ENCODE peak calls at places on chromosomes 13 and 19, in five cellular contexts. O, C, V, L and Q are unnamed samples.

GRCh38 chr13:30332516-30333165 is 25.3 kb upstream of the KATNAL1 start:
- DNase-seq in V (no peak), C (no peak), L (peak; percentile 33), O (no peak), Q (no peak)

GRCh38 chr13:70723732-70724131 is 615.5 kb upstream of the KLHL1 start:
- DNase-seq in O (no peak), V (no peak), C (no peak), L (no peak), Q (no peak)

GRCh38 chr13:112998506-112999280 is 29.7 kb downstream of the MCF2L start:
- DNase-seq in O (no peak), L (no peak), V (no peak), C (no peak), Q (no peak)

GRCh38 chr19:40612831-40613668 is 11.9 kb downstream of the LTBP4 start:
- DNase-seq in O (no peak), C (no peak), V (no peak), L (peak; percentile 88), Q (no peak)

GRCh38 chr13:40191186-40191980 is 475.1 kb downstream of the FOXO1 start:
- DNase-seq in O (no peak), C (no peak), V (peak; percentile 51), L (no peak), Q (no peak)

GRCh38 chr19:28500982-28501633 is 711.8 kb downstream of the UQCRFS1 start:
- DNase-seq in C (no peak), L (no peak), O (no peak), V (no peak), Q (no peak)

GRCh38 chr13:113267642-113268405 is 29.2 kb upstream of the LAMP1 start:
- DNase-seq in C (no peak), V (no peak), O (no peak), L (no peak), Q (no peak)

GRCh38 chr19:57239982-57240310 is 486 bp upstream of the ZNF805 start:
- DNase-seq in O (no peak), L (no peak), V (no peak), C (no peak), Q (no peak)

GRCh38 chr19:32453736-32454135 is 48.2 kb downstream of the DPY19L3 start:
- DNase-seq in O (no peak), V (no peak), L (no peak), C (no peak), Q (no peak)

GRCh38 chr19:38093587-38093986 is 130.4 kb downstream of the DPF1 start:
- DNase-seq in L (no peak), O (no peak), C (no peak), V (no peak), Q (no peak)

GRCh38 chr13:20796791-20797513 is 23.2 kb upstream of the EEF1AKMT1 start:
- DNase-seq in C (no peak), O (no peak), V (no peak), L (no peak), Q (no peak)

GRCh38 chr19:43595605-43595998 is 332 bp downstream of the IRGQ start:
- DNase-seq in O (no peak), L (no peak), V (no peak), C (no peak), Q (no peak)

GRCh38 chr13:41470187-41470586 is 12.8 kb downstream of the RGCC start:
- DNase-seq in V (no peak), L (no peak), O (no peak), C (no peak), Q (no peak)

GRCh38 chr19:43826787-43827754 is at the start of gene ZNF283:
- DNase-seq in O (peak; percentile 86), C (peak; percentile 88), V (peak; percentile 67), L (peak; percentile 84), Q (peak; percentile 88)

GRCh38 chr13:36475468-36475867 is 43.2 kb downstream of the CCNA1 start:
- DNase-seq in C (no peak), V (no peak), O (no peak), L (no peak), Q (no peak)

GRCh38 chr19:22026687-22027086 is 15.9 kb upstream of the ZNF208 start:
- DNase-seq in L (no peak), V (no peak), O (no peak), C (no peak), Q (no peak)

GRCh38 chr13:51583469-51583874 is 790 bp upstream of the WDFY2 start:
- DNase-seq in V (no peak), L (no peak), C (no peak), O (no peak), Q (no peak)

GRCh38 chr13:31835932-31836331 is 96.6 kb downstream of the RXFP2 start:
- DNase-seq in L (no peak), O (peak; percentile 31), C (no peak), V (no peak), Q (no peak)

GRCh38 chr19:2429917-2430570 is 2.7 kb upstream of the TIMM13 start:
- DNase-seq in L (no peak), O (no peak), V (no peak), C (no peak), Q (no peak)

GRCh38 chr13:53250272-53250875 is 221.8 kb downstream of the OLFM4 start:
- DNase-seq in O (peak; percentile 38), V (peak; percentile 17), C (no peak), L (peak; percentile 33), Q (peak; percentile 19)

GRCh38 chr19:6887326-6887725 is at the start of gene ADGRE1:
- DNase-seq in O (no peak), V (no peak), C (no peak), L (no peak), Q (no peak)

GRCh38 chr19:512548-513365 is 5.5 kb downstream of the TPGS1 start:
- DNase-seq in O (no peak), V (no peak), C (no peak), L (no peak), Q (no peak)

GRCh38 chr13:106163426-106163825 is 372.0 kb downstream of the EFNB2 start:
- DNase-seq in L (no peak), V (no peak), O (no peak), C (no peak), Q (no peak)

GRCh38 chr19:45473366-45474190 is 5.8 kb downstream of the FOSB start:
- DNase-seq in L (no peak), V (no peak), C (no peak), O (no peak), Q (no peak)

GRCh38 chr19:45153339-45154063 is 7.3 kb downstream of the NKPD1 start:
- DNase-seq in V (peak; percentile 30), C (no peak), L (peak; percentile 61), O (no peak), Q (no peak)

GRCh38 chr13:42539670-42540069 is 34.3 kb upstream of the TNFSF11 start:
- DNase-seq in V (no peak), C (no peak), O (no peak), L (no peak), Q (no peak)

GRCh38 chr19:19461671-19462622 is 53.4 kb downstream of the TSSK6 start:
- DNase-seq in V (peak; percentile 66), O (no peak), L (no peak), C (peak; percentile 63), Q (no peak)

GRCh38 chr19:35534803-35535480 is 1.7 kb downstream of the GAPDHS start:
- DNase-seq in C (no peak), L (no peak), V (no peak), O (no peak), Q (no peak)
- TF ChIP-seq CTCF in C (no peak), L (no peak), V (no peak), O (no peak), Q (no peak)

DNA sequence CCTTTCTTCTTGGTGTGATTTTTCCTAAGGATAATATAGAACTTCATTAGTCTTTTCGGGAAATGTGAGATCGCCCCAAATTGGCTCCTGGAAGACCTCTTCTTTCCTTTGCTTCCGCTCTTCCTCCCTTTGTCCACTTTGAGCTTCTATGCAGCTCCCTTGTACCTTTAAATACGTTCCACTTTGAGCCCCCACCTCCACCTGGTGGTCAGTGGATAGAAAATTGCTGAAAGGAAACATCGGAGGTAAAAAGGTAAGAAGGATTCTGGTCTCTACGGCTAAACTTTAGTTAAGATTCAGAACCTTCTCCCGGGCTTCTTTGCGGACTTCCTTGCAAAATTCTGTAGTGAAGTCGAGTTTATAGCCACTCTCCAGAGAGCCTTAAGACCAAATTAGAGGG is 55.0 kb upstream of the TM9SF2 start:
- DNase-seq in C (no peak), V (no peak), O (no peak), L (no peak), Q (no peak)
- TF ChIP-seq CTCF in C (no peak), V (peak; percentile 38), O (no peak), L (no peak), Q (no peak)

GRCh38 chr13:77752512-77753069 is 55.1 kb downstream of the SLAIN1 start:
- DNase-seq in C (no peak), L (no peak), V (no peak), O (no peak), Q (no peak)

GRCh38 chr13:77749481-77749880 is 52.0 kb downstream of the SLAIN1 start:
- DNase-seq in O (no peak), V (no peak), C (no peak), L (no peak), Q (no peak)

DNA sequence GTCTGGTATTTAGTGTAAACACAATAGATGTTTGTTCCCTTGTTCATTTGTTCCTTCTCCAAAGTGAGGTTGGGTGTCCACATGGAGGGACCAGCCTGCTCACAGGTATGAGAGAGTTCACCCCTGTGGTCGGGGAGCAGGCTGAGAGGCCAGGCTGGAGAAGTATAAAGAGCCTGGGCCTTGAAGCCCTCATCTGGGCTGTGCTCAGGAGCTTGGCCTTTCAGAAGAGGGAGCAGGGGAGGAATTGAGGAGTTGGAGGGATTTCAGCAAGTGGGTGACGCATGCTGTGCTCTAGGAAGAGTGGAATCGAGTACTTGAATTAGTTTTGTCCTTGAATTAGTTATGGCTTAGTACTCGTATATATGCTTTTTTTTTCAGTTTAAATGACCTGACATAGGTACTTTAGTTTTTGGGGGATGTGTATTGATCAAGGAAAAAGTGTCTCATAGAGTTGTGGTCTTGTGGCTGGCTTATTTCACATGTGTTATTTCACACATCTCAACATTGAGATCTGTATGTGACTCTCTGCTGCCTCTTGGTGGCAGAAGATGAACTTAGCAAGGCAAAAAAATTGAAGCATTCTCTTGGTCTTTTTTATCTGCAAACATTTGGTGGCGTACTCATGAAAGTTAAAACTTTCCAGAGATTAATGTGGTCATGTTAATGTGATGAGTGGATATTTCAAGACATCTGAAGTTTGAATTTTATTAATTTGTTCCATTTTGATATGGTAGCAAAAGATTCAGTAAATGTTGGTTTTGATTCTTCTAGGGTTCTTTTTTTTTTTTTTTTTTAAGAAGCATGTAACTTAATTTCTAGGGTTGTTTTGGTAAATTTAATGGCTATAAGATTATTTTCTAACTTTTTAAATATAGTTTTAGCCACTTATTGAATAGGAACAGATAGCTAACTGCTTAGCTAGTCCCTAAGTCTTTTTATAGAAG is 54.3 kb downstream of the SLAIN1 start:
- DNase-seq in O (peak; percentile 14), C (no peak), V (no peak), L (peak; percentile 64), Q (peak; percentile 12)
- TF ChIP-seq CTCF in O (peak; percentile 65), C (peak; percentile 74), V (peak; percentile 82), L (peak; percentile 68), Q (peak; percentile 81)

DNA sequence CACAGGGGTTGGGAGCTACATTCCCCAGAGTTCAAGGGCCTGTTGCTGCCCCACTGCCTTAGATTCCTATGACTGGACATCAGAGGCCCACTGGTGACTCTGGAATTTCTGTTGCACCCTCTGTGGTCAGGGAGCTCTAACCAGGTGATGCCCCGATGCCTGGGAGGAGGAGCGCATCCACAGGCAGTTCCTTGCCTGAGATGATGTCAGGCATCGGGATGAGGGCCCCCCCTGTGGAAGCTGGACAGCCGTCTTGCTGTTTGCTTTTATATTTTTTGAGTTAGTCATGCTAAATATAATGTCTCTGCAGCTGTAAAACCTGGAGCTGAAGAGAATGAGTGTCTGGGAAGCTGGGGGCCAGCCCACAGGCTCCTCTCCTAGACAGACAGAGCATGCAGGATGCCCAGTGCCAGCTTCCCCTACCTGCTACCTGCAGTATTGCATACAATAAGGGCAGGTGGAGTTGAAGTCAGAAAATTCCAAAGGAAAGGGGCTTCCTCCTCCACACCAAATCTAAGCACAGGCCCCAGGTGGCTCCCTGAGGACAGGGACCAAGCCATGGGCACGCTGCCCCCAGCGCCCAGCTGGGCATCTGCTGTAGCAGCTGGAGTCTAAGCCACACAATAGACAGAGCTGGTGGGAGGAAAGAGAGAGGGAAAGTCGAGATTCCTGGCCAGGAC is 16.2 kb downstream of the COL4A2 start:
- DNase-seq in O (no peak), C (peak; percentile 53), L (no peak), V (no peak), Q (peak; percentile 95)
- TF ChIP-seq CTCF in O (peak; percentile 23), C (no peak), L (no peak), V (peak; percentile 32), Q (peak; percentile 50)